ENCODE peak calls at places on chromosomes 2 and 18, in nine cellular contexts. One of them, this sample, is unnamed. For H3K9me3, the result is how much of the 10 kb centered on the place peaks cover.

GRCh38 chr2:176514805-176515500 is 245.7 kb downstream of the MTX2 start:
- DNase-seq in right lobe of liver: no peak
- DNase-seq in WERI-Rb-1: no peak
- DNase-seq in stomach: no peak
- DNase-seq in CD4-positive, alpha-beta T cell: no peak
- DNase-seq in aorta: no peak
- DNase-seq in CD4-positive, CD25-positive, alpha-beta regulatory T cell: no peak
- DNase-seq in naive thymus-derived CD4-positive, alpha-beta T cell: no peak
- DNase-seq in OCI-LY7: no peak
- DNase-seq in this sample: no peak

GRCh38 chr18:50696436-50696835 is 123.4 kb downstream of the MRO start:
- DNase-seq in right lobe of liver: no peak
- DNase-seq in WERI-Rb-1: no peak
- DNase-seq in stomach: no peak
- DNase-seq in CD4-positive, alpha-beta T cell: no peak
- DNase-seq in aorta: no peak
- DNase-seq in CD4-positive, CD25-positive, alpha-beta regulatory T cell: no peak
- DNase-seq in naive thymus-derived CD4-positive, alpha-beta T cell: no peak
- DNase-seq in OCI-LY7: peak
- DNase-seq in this sample: no peak

GRCh38 chr2:157173740-157174184 is 83.7 kb upstream of the GALNT5 start:
- DNase-seq in right lobe of liver: no peak
- DNase-seq in WERI-Rb-1: no peak
- DNase-seq in stomach: no peak
- DNase-seq in CD4-positive, alpha-beta T cell: no peak
- DNase-seq in aorta: no peak
- DNase-seq in CD4-positive, CD25-positive, alpha-beta regulatory T cell: no peak
- DNase-seq in naive thymus-derived CD4-positive, alpha-beta T cell: no peak
- DNase-seq in OCI-LY7: no peak
- DNase-seq in this sample: no peak

GRCh38 chr2:46776687-46777327 is 138.8 kb downstream of the MCFD2 start:
- DNase-seq in right lobe of liver: no peak
- DNase-seq in WERI-Rb-1: peak
- DNase-seq in stomach: peak
- DNase-seq in CD4-positive, alpha-beta T cell: peak
- DNase-seq in aorta: no peak
- DNase-seq in CD4-positive, CD25-positive, alpha-beta regulatory T cell: peak
- DNase-seq in naive thymus-derived CD4-positive, alpha-beta T cell: peak
- DNase-seq in OCI-LY7: peak
- DNase-seq in this sample: no peak

GRCh38 chr2:58240595-58240937 is 559 bp downstream of the FANCL start:
- DNase-seq in right lobe of liver: no peak
- DNase-seq in WERI-Rb-1: no peak
- DNase-seq in stomach: no peak
- DNase-seq in CD4-positive, alpha-beta T cell: no peak
- DNase-seq in aorta: no peak
- DNase-seq in CD4-positive, CD25-positive, alpha-beta regulatory T cell: no peak
- DNase-seq in naive thymus-derived CD4-positive, alpha-beta T cell: no peak
- DNase-seq in OCI-LY7: no peak
- DNase-seq in this sample: no peak

GRCh38 chr2:174836345-174836999 is 72.2 kb upstream of the CHRNA1 start:
- DNase-seq in right lobe of liver: no peak
- DNase-seq in WERI-Rb-1: no peak
- DNase-seq in stomach: no peak
- DNase-seq in CD4-positive, alpha-beta T cell: no peak
- DNase-seq in aorta: no peak
- DNase-seq in CD4-positive, CD25-positive, alpha-beta regulatory T cell: no peak
- DNase-seq in naive thymus-derived CD4-positive, alpha-beta T cell: no peak
- DNase-seq in OCI-LY7: no peak
- DNase-seq in this sample: no peak

GRCh38 chr2:216696751-216697560 is 1.6 kb upstream of the IGFBP5 start:
- DNase-seq in right lobe of liver: no peak
- DNase-seq in WERI-Rb-1: peak
- DNase-seq in stomach: no peak
- DNase-seq in CD4-positive, alpha-beta T cell: no peak
- DNase-seq in aorta: no peak
- DNase-seq in CD4-positive, CD25-positive, alpha-beta regulatory T cell: no peak
- DNase-seq in naive thymus-derived CD4-positive, alpha-beta T cell: no peak
- DNase-seq in OCI-LY7: peak
- DNase-seq in this sample: no peak

GRCh38 chr2:111031546-111032484 is 88.9 kb upstream of the BCL2L11 start:
- DNase-seq in right lobe of liver: no peak
- DNase-seq in WERI-Rb-1: no peak
- DNase-seq in stomach: peak
- DNase-seq in CD4-positive, alpha-beta T cell: no peak
- DNase-seq in aorta: no peak
- DNase-seq in CD4-positive, CD25-positive, alpha-beta regulatory T cell: no peak
- DNase-seq in naive thymus-derived CD4-positive, alpha-beta T cell: no peak
- DNase-seq in OCI-LY7: no peak
- DNase-seq in this sample: no peak

GRCh38 chr18:45843019-45843418 is 17.5 kb downstream of the SIGLEC15 start:
- DNase-seq in right lobe of liver: no peak
- DNase-seq in WERI-Rb-1: no peak
- DNase-seq in stomach: no peak
- DNase-seq in CD4-positive, alpha-beta T cell: no peak
- DNase-seq in aorta: no peak
- DNase-seq in CD4-positive, CD25-positive, alpha-beta regulatory T cell: no peak
- DNase-seq in naive thymus-derived CD4-positive, alpha-beta T cell: no peak
- DNase-seq in OCI-LY7: no peak
- DNase-seq in this sample: no peak

GRCh38 chr2:144390424-144391020 is 129.4 kb downstream of the ZEB2 start:
- DNase-seq in right lobe of liver: no peak
- DNase-seq in WERI-Rb-1: no peak
- DNase-seq in stomach: no peak
- DNase-seq in CD4-positive, alpha-beta T cell: no peak
- DNase-seq in aorta: no peak
- DNase-seq in CD4-positive, CD25-positive, alpha-beta regulatory T cell: no peak
- DNase-seq in naive thymus-derived CD4-positive, alpha-beta T cell: no peak
- DNase-seq in OCI-LY7: no peak
- DNase-seq in this sample: no peak

GRCh38 chr18:3481696-3482210 is 31.8 kb downstream of the TGIF1 start:
- DNase-seq in right lobe of liver: no peak
- DNase-seq in WERI-Rb-1: peak
- DNase-seq in stomach: no peak
- DNase-seq in CD4-positive, alpha-beta T cell: no peak
- DNase-seq in aorta: no peak
- DNase-seq in CD4-positive, CD25-positive, alpha-beta regulatory T cell: no peak
- DNase-seq in naive thymus-derived CD4-positive, alpha-beta T cell: peak
- DNase-seq in OCI-LY7: peak
- DNase-seq in this sample: no peak

GRCh38 chr2:162113771-162114168 is 38.3 kb downstream of the GCG start:
- DNase-seq in right lobe of liver: no peak
- DNase-seq in WERI-Rb-1: no peak
- DNase-seq in stomach: no peak
- DNase-seq in CD4-positive, alpha-beta T cell: no peak
- DNase-seq in aorta: no peak
- DNase-seq in CD4-positive, CD25-positive, alpha-beta regulatory T cell: no peak
- DNase-seq in naive thymus-derived CD4-positive, alpha-beta T cell: no peak
- DNase-seq in OCI-LY7: no peak
- DNase-seq in this sample: no peak

DNA sequence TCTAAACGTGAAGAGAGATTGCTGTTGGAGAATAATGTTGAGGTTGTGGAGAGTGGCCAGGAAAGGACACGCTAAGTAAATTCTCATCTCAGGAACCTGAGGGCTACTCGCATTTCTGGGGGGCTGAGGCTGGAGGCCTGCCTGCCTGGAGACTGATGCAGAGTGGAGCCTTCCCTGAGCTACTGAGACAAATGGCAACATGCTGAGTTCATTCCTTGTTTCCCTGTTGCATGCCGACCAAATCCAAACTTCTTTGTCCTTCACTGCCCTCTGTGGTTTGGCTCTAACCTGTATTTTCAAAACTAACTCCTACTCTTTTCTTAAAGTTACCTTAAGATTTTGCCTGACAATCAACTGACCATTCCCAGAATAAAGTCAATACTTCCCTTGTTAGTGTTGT is 1085.4 kb downstream of the SOCS6 start:
- DNase-seq in right lobe of liver: no peak
- DNase-seq in WERI-Rb-1: no peak
- DNase-seq in stomach: no peak
- DNase-seq in CD4-positive, alpha-beta T cell: no peak
- DNase-seq in aorta: no peak
- DNase-seq in CD4-positive, CD25-positive, alpha-beta regulatory T cell: no peak
- DNase-seq in naive thymus-derived CD4-positive, alpha-beta T cell: no peak
- DNase-seq in OCI-LY7: no peak
- DNase-seq in this sample: no peak
- H3K9me3 ChIP-seq in right lobe of liver: under half
- H3K9me3 ChIP-seq in WERI-Rb-1: under half
- H3K9me3 ChIP-seq in stomach: under half
- H3K9me3 ChIP-seq in CD4-positive, alpha-beta T cell: under half
- H3K9me3 ChIP-seq in aorta: under half
- H3K9me3 ChIP-seq in CD4-positive, CD25-positive, alpha-beta regulatory T cell: under half
- H3K9me3 ChIP-seq in naive thymus-derived CD4-positive, alpha-beta T cell: under half
- H3K9me3 ChIP-seq in OCI-LY7: under half
- H3K9me3 ChIP-seq in this sample: under half

DNA sequence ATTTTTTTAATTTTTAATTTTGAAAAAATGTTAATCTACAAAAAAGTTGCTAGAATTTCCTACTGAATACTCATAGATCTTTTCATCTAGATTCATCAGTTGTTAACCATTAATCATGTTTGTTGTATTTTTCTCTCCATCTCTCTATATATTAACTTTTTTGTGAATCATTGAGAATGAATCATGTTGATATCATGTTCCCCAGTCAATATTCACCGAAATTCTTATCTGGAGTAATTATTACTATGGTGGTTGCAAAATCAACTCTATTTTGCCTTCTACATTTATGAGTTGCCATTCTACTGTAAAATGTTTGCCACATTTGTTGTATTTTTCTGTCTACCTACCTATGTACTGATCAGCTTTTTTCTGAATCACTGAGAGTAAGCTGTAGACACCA is 154.0 kb downstream of the SPP2 start:
- DNase-seq in right lobe of liver: no peak
- DNase-seq in WERI-Rb-1: no peak
- DNase-seq in stomach: no peak
- DNase-seq in CD4-positive, alpha-beta T cell: no peak
- DNase-seq in aorta: no peak
- DNase-seq in CD4-positive, CD25-positive, alpha-beta regulatory T cell: no peak
- DNase-seq in naive thymus-derived CD4-positive, alpha-beta T cell: no peak
- DNase-seq in OCI-LY7: no peak
- DNase-seq in this sample: no peak
- H3K9me3 ChIP-seq in right lobe of liver: under half
- H3K9me3 ChIP-seq in WERI-Rb-1: under half
- H3K9me3 ChIP-seq in stomach: under half
- H3K9me3 ChIP-seq in CD4-positive, alpha-beta T cell: under half
- H3K9me3 ChIP-seq in aorta: under half
- H3K9me3 ChIP-seq in CD4-positive, CD25-positive, alpha-beta regulatory T cell: under half
- H3K9me3 ChIP-seq in naive thymus-derived CD4-positive, alpha-beta T cell: under half
- H3K9me3 ChIP-seq in OCI-LY7: under half
- H3K9me3 ChIP-seq in this sample: under half

GRCh38 chr18:78566065-78566464 is 413.6 kb upstream of the SALL3 start:
- DNase-seq in right lobe of liver: no peak
- DNase-seq in WERI-Rb-1: no peak
- DNase-seq in stomach: no peak
- DNase-seq in CD4-positive, alpha-beta T cell: no peak
- DNase-seq in aorta: no peak
- DNase-seq in CD4-positive, CD25-positive, alpha-beta regulatory T cell: no peak
- DNase-seq in naive thymus-derived CD4-positive, alpha-beta T cell: no peak
- DNase-seq in OCI-LY7: no peak
- DNase-seq in this sample: no peak

GRCh38 chr18:78566720-78567119 is 412.9 kb upstream of the SALL3 start:
- DNase-seq in right lobe of liver: no peak
- DNase-seq in WERI-Rb-1: no peak
- DNase-seq in stomach: no peak
- DNase-seq in CD4-positive, alpha-beta T cell: no peak
- DNase-seq in aorta: no peak
- DNase-seq in CD4-positive, CD25-positive, alpha-beta regulatory T cell: no peak
- DNase-seq in naive thymus-derived CD4-positive, alpha-beta T cell: no peak
- DNase-seq in OCI-LY7: no peak
- DNase-seq in this sample: no peak

GRCh38 chr18:78564030-78564429 is 415.6 kb upstream of the SALL3 start:
- DNase-seq in right lobe of liver: no peak
- DNase-seq in WERI-Rb-1: no peak
- DNase-seq in stomach: no peak
- DNase-seq in CD4-positive, alpha-beta T cell: no peak
- DNase-seq in aorta: peak
- DNase-seq in CD4-positive, CD25-positive, alpha-beta regulatory T cell: no peak
- DNase-seq in naive thymus-derived CD4-positive, alpha-beta T cell: no peak
- DNase-seq in OCI-LY7: no peak
- DNase-seq in this sample: no peak

GRCh38 chr18:78563110-78563509 is 416.5 kb upstream of the SALL3 start:
- DNase-seq in right lobe of liver: no peak
- DNase-seq in WERI-Rb-1: no peak
- DNase-seq in stomach: no peak
- DNase-seq in CD4-positive, alpha-beta T cell: no peak
- DNase-seq in aorta: peak
- DNase-seq in CD4-positive, CD25-positive, alpha-beta regulatory T cell: no peak
- DNase-seq in naive thymus-derived CD4-positive, alpha-beta T cell: no peak
- DNase-seq in OCI-LY7: no peak
- DNase-seq in this sample: no peak

GRCh38 chr18:78565240-78565639 is 414.4 kb upstream of the SALL3 start:
- DNase-seq in right lobe of liver: no peak
- DNase-seq in WERI-Rb-1: no peak
- DNase-seq in stomach: no peak
- DNase-seq in CD4-positive, alpha-beta T cell: no peak
- DNase-seq in aorta: peak
- DNase-seq in CD4-positive, CD25-positive, alpha-beta regulatory T cell: no peak
- DNase-seq in naive thymus-derived CD4-positive, alpha-beta T cell: no peak
- DNase-seq in OCI-LY7: no peak
- DNase-seq in this sample: no peak
- H3K9me3 ChIP-seq in right lobe of liver: under half
- H3K9me3 ChIP-seq in WERI-Rb-1: under half
- H3K9me3 ChIP-seq in stomach: under half
- H3K9me3 ChIP-seq in CD4-positive, alpha-beta T cell: under half
- H3K9me3 ChIP-seq in aorta: under half
- H3K9me3 ChIP-seq in CD4-positive, CD25-positive, alpha-beta regulatory T cell: under half
- H3K9me3 ChIP-seq in naive thymus-derived CD4-positive, alpha-beta T cell: under half
- H3K9me3 ChIP-seq in OCI-LY7: under half
- H3K9me3 ChIP-seq in this sample: under half

GRCh38 chr2:13135369-13135768 is 418.6 kb downstream of the TRIB2 start:
- DNase-seq in right lobe of liver: no peak
- DNase-seq in WERI-Rb-1: no peak
- DNase-seq in stomach: no peak
- DNase-seq in CD4-positive, alpha-beta T cell: no peak
- DNase-seq in aorta: no peak
- DNase-seq in CD4-positive, CD25-positive, alpha-beta regulatory T cell: no peak
- DNase-seq in naive thymus-derived CD4-positive, alpha-beta T cell: no peak
- DNase-seq in OCI-LY7: no peak
- DNase-seq in this sample: no peak
- H3K9me3 ChIP-seq in right lobe of liver: under half
- H3K9me3 ChIP-seq in WERI-Rb-1: under half
- H3K9me3 ChIP-seq in stomach: under half
- H3K9me3 ChIP-seq in CD4-positive, alpha-beta T cell: under half
- H3K9me3 ChIP-seq in aorta: under half
- H3K9me3 ChIP-seq in CD4-positive, CD25-positive, alpha-beta regulatory T cell: under half
- H3K9me3 ChIP-seq in naive thymus-derived CD4-positive, alpha-beta T cell: under half
- H3K9me3 ChIP-seq in OCI-LY7: under half
- H3K9me3 ChIP-seq in this sample: under half

DNA sequence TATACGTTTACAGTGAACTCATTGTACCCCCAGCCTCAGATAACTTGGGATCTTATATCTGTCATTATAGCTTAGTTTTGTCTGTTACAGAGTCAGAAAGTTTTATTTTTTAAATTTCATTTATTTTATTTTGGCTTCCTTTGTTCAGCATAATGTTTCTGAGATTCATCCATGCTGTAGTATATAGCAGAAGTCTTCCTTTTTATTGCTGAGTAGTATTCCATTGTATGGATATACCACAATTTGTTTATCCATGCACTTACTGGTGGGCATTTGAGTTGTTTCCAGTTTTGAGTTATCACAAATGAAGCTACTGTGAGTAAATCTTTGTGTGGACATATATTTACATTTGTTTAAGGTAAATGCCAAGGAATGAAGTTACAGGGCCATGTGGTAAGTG is 122.3 kb downstream of the ADCYAP1 start:
- DNase-seq in right lobe of liver: no peak
- DNase-seq in WERI-Rb-1: no peak
- DNase-seq in stomach: no peak
- DNase-seq in CD4-positive, alpha-beta T cell: no peak
- DNase-seq in aorta: no peak
- DNase-seq in CD4-positive, CD25-positive, alpha-beta regulatory T cell: no peak
- DNase-seq in naive thymus-derived CD4-positive, alpha-beta T cell: no peak
- DNase-seq in OCI-LY7: no peak
- DNase-seq in this sample: no peak
- H3K9me3 ChIP-seq in right lobe of liver: under half
- H3K9me3 ChIP-seq in WERI-Rb-1: under half
- H3K9me3 ChIP-seq in stomach: under half
- H3K9me3 ChIP-seq in CD4-positive, alpha-beta T cell: under half
- H3K9me3 ChIP-seq in aorta: under half
- H3K9me3 ChIP-seq in CD4-positive, CD25-positive, alpha-beta regulatory T cell: under half
- H3K9me3 ChIP-seq in naive thymus-derived CD4-positive, alpha-beta T cell: under half
- H3K9me3 ChIP-seq in OCI-LY7: under half
- H3K9me3 ChIP-seq in this sample: under half

This sample was measured in T-helper 17 cell.